ENCODE peak calls at places on chromosome 16, in four cellular contexts. One of them, this sample, is unnamed.

GRCh38 chr16:66366433-66367299 is at the start of gene CDH5:
- DNase-seq in GM23338: no peak
- DNase-seq in OCI-LY7: no peak
- DNase-seq in fibroblast of lung: peak; percentile 39
- DNase-seq in this sample: peak; percentile 87

GRCh38 chr16:88387941-88388627 is 5.3 kb downstream of the ZNF469 start:
- DNase-seq in fibroblast of lung: peak; percentile 66
- DNase-seq in OCI-LY7: no peak
- DNase-seq in GM23338: peak; percentile 32
- DNase-seq in this sample: no peak

GRCh38 chr16:68162413-68162812 is 73.5 kb downstream of the ESRP2 start:
- DNase-seq in OCI-LY7: no peak
- DNase-seq in GM23338: no peak
- DNase-seq in fibroblast of lung: no peak
- DNase-seq in this sample: no peak

GRCh38 chr16:87391324-87391949 is 699 bp upstream of the MAP1LC3B start:
- DNase-seq in OCI-LY7: peak; percentile 13
- DNase-seq in fibroblast of lung: peak; percentile 19
- DNase-seq in GM23338: peak; percentile 79
- DNase-seq in this sample: peak; percentile 89

GRCh38 chr16:29743827-29744531 is 1.8 kb downstream of the C16orf54 start:
- DNase-seq in OCI-LY7: no peak
- DNase-seq in GM23338: peak; percentile 35
- DNase-seq in fibroblast of lung: no peak
- DNase-seq in this sample: no peak

GRCh38 chr16:8552487-8553221 is 37.7 kb downstream of the TMEM114 start:
- DNase-seq in GM23338: no peak
- DNase-seq in fibroblast of lung: no peak
- DNase-seq in OCI-LY7: no peak
- DNase-seq in this sample: no peak

GRCh38 chr16:85998868-85999729 is 100.1 kb downstream of the IRF8 start:
- DNase-seq in fibroblast of lung: no peak
- DNase-seq in GM23338: no peak
- DNase-seq in OCI-LY7: peak; percentile 34
- DNase-seq in this sample: peak; percentile 13

GRCh38 chr16:12449795-12450194 is 353.9 kb downstream of the CPPED1 start:
- DNase-seq in OCI-LY7: no peak
- DNase-seq in fibroblast of lung: no peak
- DNase-seq in GM23338: no peak
- DNase-seq in this sample: peak; percentile 12

GRCh38 chr16:86300746-86301480 is 209.4 kb upstream of the FOXF1 start:
- DNase-seq in OCI-LY7: no peak
- DNase-seq in GM23338: peak; percentile 57
- DNase-seq in fibroblast of lung: peak; percentile 35
- DNase-seq in this sample: peak; percentile 72

GRCh38 chr16:12391974-12392373 is 411.7 kb downstream of the CPPED1 start:
- DNase-seq in fibroblast of lung: no peak
- DNase-seq in GM23338: no peak
- DNase-seq in OCI-LY7: no peak
- DNase-seq in this sample: no peak

GRCh38 chr16:1760911-1761310 is 10.4 kb downstream of the NME3 start:
- DNase-seq in GM23338: no peak
- DNase-seq in fibroblast of lung: no peak
- DNase-seq in OCI-LY7: no peak
- DNase-seq in this sample: no peak

GRCh38 chr16:1757714-1758461 is 13.5 kb downstream of the NME3 start:
- DNase-seq in GM23338: no peak
- DNase-seq in OCI-LY7: no peak
- DNase-seq in fibroblast of lung: no peak
- DNase-seq in this sample: no peak

GRCh38 chr16:1759511-1759910 is 11.8 kb downstream of the NME3 start:
- DNase-seq in GM23338: no peak
- DNase-seq in OCI-LY7: no peak
- DNase-seq in fibroblast of lung: no peak
- DNase-seq in this sample: no peak

GRCh38 chr16:1761751-1762150 is 9.6 kb downstream of the NME3 start:
- DNase-seq in OCI-LY7: no peak
- DNase-seq in fibroblast of lung: no peak
- DNase-seq in GM23338: no peak
- DNase-seq in this sample: no peak

GRCh38 chr16:1758923-1759322 is 12.4 kb downstream of the NME3 start:
- DNase-seq in fibroblast of lung: no peak
- DNase-seq in OCI-LY7: no peak
- DNase-seq in GM23338: no peak
- DNase-seq in this sample: no peak
- H3K4me1 ChIP-seq in fibroblast of lung: no peaks in the 10 kb centered on the region
- H3K4me1 ChIP-seq in OCI-LY7: no peaks in the 10 kb centered on the region
- H3K4me1 ChIP-seq in GM23338: no peaks in the 10 kb centered on the region
- H3K4me1 ChIP-seq in this sample: no peaks in the 10 kb centered on the region

DNA sequence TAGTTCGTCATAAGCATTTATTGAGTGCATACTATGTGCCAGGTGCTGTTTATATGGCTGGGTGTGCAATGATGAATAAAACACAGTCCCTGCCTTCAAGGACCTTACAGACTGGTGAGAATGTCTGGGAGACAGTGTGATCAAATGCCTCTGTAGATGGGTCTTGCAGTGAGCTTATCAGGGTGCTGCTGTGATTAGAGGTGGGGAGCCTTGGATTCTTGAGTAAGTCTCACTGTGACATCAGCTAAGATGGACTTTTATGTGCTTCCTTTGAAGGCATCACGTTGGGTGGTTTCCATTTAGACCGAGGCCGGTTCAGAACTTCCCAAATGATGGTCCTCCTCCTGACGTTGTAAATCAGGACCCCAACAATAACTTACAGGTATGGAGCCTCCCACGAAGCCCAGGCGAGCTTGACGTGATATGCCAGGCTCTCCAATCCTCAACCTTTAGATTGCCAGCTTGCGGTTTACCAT is 10.0 kb downstream of the HERPUD1 start:
- DNase-seq in GM23338: no peak
- DNase-seq in OCI-LY7: no peak
- DNase-seq in fibroblast of lung: no peak
- DNase-seq in this sample: peak; percentile 40
- H3K4me1 ChIP-seq in GM23338: no peaks in the 10 kb centered on the region
- H3K4me1 ChIP-seq in OCI-LY7: peaks cover 56% of the 10 kb centered on the region
- H3K4me1 ChIP-seq in fibroblast of lung: peaks cover 9% of the 10 kb centered on the region
- H3K4me1 ChIP-seq in this sample: no peaks in the 10 kb centered on the region

DNA sequence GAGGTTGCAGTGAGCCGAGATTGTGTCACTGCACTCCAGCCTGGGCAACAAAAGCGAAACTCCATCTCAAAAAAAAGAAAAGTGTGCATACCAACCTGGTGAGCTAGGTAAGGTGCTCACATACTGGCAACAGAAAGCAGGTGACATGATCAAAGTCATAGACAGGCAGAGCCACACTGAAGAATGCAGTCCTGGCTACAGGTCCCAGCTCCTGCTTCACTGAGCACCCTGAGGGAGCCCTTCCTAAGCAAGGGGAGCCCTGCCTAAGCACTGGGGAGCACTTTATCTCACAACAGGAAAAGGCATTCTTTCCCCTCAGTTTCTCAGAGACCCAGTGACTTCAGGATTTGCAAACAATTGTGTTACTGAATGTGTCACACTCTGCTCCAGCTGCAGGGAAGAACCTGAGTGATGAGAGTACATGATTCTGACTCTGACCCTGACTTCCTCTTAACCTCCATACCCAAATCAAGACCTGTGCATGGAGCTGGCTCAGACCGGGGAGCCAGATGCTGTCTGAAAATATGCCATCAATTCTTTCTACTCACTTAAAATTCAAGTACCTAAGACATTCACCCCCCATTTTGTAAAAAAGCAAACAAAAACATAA is 40.5 kb downstream of the ANKRD11 start:
- DNase-seq in fibroblast of lung: peak; percentile 45
- DNase-seq in GM23338: no peak
- DNase-seq in OCI-LY7: peak; percentile 20
- DNase-seq in this sample: no peak
- H3K4me1 ChIP-seq in fibroblast of lung: peaks cover 19% of the 10 kb centered on the region
- H3K4me1 ChIP-seq in GM23338: peaks cover 44% of the 10 kb centered on the region
- H3K4me1 ChIP-seq in OCI-LY7: peaks cover 71% of the 10 kb centered on the region
- H3K4me1 ChIP-seq in this sample: peaks cover 45% of the 10 kb centered on the region

DNA sequence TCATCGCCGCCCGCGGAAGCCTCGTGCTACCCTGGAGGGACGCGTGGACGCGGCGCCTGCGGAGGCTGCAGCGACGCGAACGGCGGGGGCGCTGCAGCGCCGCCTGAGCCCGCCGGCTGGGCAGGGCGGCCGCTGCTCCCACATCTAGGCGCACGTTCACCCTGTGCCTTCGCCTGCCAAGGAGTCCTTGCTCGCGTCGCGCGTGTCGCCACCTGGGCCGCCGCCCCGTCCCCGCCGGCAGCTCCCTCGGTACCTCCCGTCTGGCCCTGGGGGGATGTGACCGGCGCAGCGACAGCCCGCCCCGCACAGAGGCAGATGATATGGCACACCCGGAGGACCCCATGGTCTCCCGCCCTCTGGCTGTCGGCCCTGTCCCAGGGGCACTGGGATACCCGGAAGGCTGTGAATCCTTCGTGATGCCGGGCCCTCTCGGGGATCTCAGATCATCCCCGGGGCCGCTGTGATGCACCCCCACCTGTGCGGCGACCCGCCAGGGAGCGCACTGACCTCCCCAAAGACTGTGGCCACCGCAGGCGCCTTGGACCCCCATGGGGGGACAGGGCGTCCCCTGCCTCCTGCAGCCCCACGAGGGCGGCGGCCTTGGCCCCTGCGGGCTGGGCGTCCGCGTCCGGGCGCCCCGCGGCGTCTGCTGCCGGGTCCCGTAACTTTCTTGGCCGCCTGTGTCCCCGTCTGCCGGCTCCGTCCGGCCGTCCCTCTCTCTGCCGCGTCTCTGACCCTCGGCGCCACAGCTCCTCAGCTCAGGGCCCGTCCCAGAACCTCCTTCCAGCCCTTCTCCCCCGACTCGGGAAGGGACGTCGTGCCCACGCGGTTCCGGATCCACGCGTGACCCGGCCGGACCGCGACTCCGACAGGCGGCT is 689 bp upstream of the TBC1D24 start:
- DNase-seq in OCI-LY7: peak; percentile 79
- DNase-seq in fibroblast of lung: peak; percentile 39
- DNase-seq in GM23338: peak; percentile 46
- DNase-seq in this sample: no peak
- H3K4me1 ChIP-seq in OCI-LY7: peaks cover 58% of the 10 kb centered on the region
- H3K4me1 ChIP-seq in fibroblast of lung: peaks cover 9% of the 10 kb centered on the region
- H3K4me1 ChIP-seq in GM23338: peaks cover 17% of the 10 kb centered on the region
- H3K4me1 ChIP-seq in this sample: peaks cover 38% of the 10 kb centered on the region

DNA sequence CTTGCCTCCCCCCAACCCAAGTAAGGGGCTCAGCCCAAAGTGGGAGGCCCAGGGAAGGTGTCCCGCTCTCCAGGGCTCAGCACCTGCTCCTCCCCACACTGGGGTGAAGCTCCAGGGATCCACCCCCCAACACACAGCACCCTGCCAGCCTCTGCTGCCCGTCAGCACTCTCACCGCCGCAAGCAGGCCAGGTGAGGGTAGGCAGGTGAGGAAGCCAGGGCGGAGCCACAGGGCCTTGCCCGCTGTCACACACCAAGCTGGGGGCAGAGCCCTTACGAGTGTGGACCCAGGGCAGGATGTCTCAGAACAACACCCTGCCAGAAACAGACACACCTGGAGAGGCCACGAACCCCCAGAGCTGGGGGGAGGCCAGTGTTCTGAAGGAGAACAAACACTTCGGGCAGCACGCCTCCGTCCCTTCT is 19.5 kb downstream of the PLLP start:
- DNase-seq in OCI-LY7: no peak
- DNase-seq in GM23338: no peak
- DNase-seq in fibroblast of lung: no peak
- DNase-seq in this sample: peak; percentile 35
- H3K4me1 ChIP-seq in OCI-LY7: peaks cover 8% of the 10 kb centered on the region
- H3K4me1 ChIP-seq in GM23338: peaks cover 11% of the 10 kb centered on the region
- H3K4me1 ChIP-seq in fibroblast of lung: no peaks in the 10 kb centered on the region
- H3K4me1 ChIP-seq in this sample: peaks cover 8% of the 10 kb centered on the region

DNA sequence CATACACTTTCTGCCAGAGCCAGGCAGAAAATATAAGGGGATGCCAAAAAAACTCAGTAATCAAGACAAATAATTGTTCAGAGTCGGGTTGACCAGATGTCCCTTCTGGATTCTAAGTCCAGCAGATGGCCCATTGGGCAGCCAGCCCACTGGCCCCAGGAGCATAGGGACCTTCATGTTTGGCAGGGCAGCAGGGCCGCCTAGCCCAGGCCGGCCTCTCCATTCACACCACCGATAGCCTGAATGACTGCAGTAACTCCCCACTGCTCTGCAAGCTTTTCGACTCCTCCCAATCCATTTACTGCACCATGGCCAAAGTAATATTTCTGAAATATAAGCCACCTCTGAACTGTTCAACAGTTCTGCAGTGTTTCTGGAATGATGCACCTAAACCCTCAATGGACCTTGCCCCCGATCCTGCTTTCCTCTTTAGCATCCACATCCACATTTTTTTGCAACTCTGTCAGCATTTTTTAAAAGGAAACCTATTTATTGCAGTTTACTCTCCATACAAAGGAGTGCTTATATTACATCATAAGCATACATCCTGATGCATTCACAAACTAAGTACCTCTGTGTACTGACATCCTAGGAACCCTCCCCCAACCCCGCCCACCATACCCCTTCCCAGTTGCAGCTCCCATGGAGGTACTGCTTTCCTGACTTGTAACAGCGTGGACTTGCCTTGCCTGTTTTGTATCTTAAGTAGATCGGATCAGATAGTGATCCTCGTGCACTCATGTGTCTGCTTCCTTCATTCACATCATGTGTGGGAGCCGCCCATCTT is 46.3 kb downstream of the LDHD start:
- DNase-seq in GM23338: no peak
- DNase-seq in fibroblast of lung: peak; percentile 25
- DNase-seq in OCI-LY7: no peak
- DNase-seq in this sample: peak; percentile 71
- H3K4me1 ChIP-seq in GM23338: peaks cover 20% of the 10 kb centered on the region
- H3K4me1 ChIP-seq in fibroblast of lung: peaks cover 2% of the 10 kb centered on the region
- H3K4me1 ChIP-seq in OCI-LY7: peaks cover 13% of the 10 kb centered on the region
- H3K4me1 ChIP-seq in this sample: peaks cover 35% of the 10 kb centered on the region

GRCh38 chr16:84603115-84603816 is 14.6 kb downstream of the COTL1 start:
- DNase-seq in OCI-LY7: no peak
- DNase-seq in GM23338: no peak
- DNase-seq in fibroblast of lung: peak; percentile 98
- DNase-seq in this sample: peak; percentile 95
- H3K4me1 ChIP-seq in OCI-LY7: peaks cover 93% of the 10 kb centered on the region
- H3K4me1 ChIP-seq in GM23338: peaks cover 37% of the 10 kb centered on the region
- H3K4me1 ChIP-seq in fibroblast of lung: peaks cover 40% of the 10 kb centered on the region
- H3K4me1 ChIP-seq in this sample: peaks cover 54% of the 10 kb centered on the region

This sample was measured in sigmoid colon.